ENCODE peak calls at places on chromosomes 3 and 15, in ten cellular contexts. K, S, N, L, X, W, R, A, F and V are unnamed samples.

GRCh38 chr15:91484141-91484540 is 369.4 kb upstream of the SLCO3A1 start:
- DNase-seq in K (no peak), S (no peak), N (no peak), L (no peak), X (no peak), W (no peak), R (no peak), A (no peak), F (no peak), V (no peak)

GRCh38 chr3:185823280-185824044 is 1.4 kb downstream of the IGF2BP2 start:
- DNase-seq in K (no peak), S (peak; percentile 72), N (peak; percentile 19), L (peak; percentile 40), X (peak; percentile 70), W (peak; percentile 54), R (no peak), A (no peak), F (peak; percentile 69), V (no peak)

GRCh38 chr3:21795152-21795837 is 44.3 kb upstream of the ZNF385D start:
- DNase-seq in K (no peak), S (peak; percentile 26), N (no peak), L (no peak), X (peak; percentile 11), W (peak; percentile 29), R (no peak), A (no peak), F (no peak), V (no peak)

GRCh38 chr15:35992791-35993190 is 446.8 kb upstream of the DPH6 start:
- DNase-seq in K (no peak), S (no peak), N (no peak), L (no peak), X (no peak), W (no peak), R (no peak), A (no peak), F (no peak), V (no peak)

GRCh38 chr15:39115379-39116057 is 465.4 kb upstream of the THBS1 start:
- DNase-seq in K (no peak), S (peak; percentile 34), N (no peak), L (no peak), X (no peak), W (no peak), R (peak; percentile 60), A (no peak), F (no peak), V (no peak)

GRCh38 chr15:67280217-67280616 is 25.6 kb downstream of the IQCH start:
- DNase-seq in K (no peak), S (no peak), N (no peak), L (no peak), X (no peak), W (no peak), R (no peak), A (no peak), F (no peak), V (no peak)

GRCh38 chr3:58260261-58260731 is 22.7 kb downstream of the ABHD6 start:
- DNase-seq in K (peak; percentile 34), S (peak; percentile 89), N (no peak), L (peak; percentile 58), X (no peak), W (no peak), R (no peak), A (no peak), F (no peak), V (no peak)

GRCh38 chr15:65303687-65304392 is 637 bp upstream of the RNU5B-1 start:
- DNase-seq in K (no peak), S (peak; percentile 73), N (peak; percentile 51), L (peak; percentile 68), X (peak; percentile 36), W (peak; percentile 77), R (no peak), A (no peak), F (no peak), V (peak; percentile 26)

GRCh38 chr15:39332846-39333245 is 248.0 kb upstream of the THBS1 start:
- DNase-seq in K (no peak), S (no peak), N (no peak), L (no peak), X (no peak), W (no peak), R (no peak), A (no peak), F (no peak), V (no peak)

GRCh38 chr3:63364495-63364894 is 86.4 kb downstream of the SYNPR start:
- DNase-seq in K (peak; percentile 57), S (peak; percentile 18), N (no peak), L (peak; percentile 61), X (peak; percentile 19), W (no peak), R (no peak), A (no peak), F (no peak), V (no peak)

GRCh38 chr3:114974387-114974786 is 172.7 kb downstream of the ZBTB20 start:
- DNase-seq in K (no peak), S (no peak), N (no peak), L (no peak), X (no peak), W (no peak), R (no peak), A (no peak), F (no peak), V (no peak)

GRCh38 chr3:10444511-10444910 is 60.9 kb downstream of the ATP2B2 start:
- DNase-seq in K (no peak), S (no peak), N (no peak), L (no peak), X (no peak), W (no peak), R (no peak), A (no peak), F (no peak), V (peak; percentile 57)

GRCh38 chr3:46848271-46849097 is 14.8 kb downstream of the MYL3 start:
- DNase-seq in K (peak; percentile 53), S (peak; percentile 56), N (no peak), L (peak; percentile 48), X (peak; percentile 45), W (no peak), R (no peak), A (no peak), F (no peak), V (peak; percentile 59)

GRCh38 chr3:9902372-9903237 is at the start of gene IL17RE:
- DNase-seq in K (no peak), S (peak; percentile 59), N (no peak), L (no peak), X (no peak), W (peak; percentile 43), R (no peak), A (no peak), F (peak; percentile 76), V (no peak)

GRCh38 chr3:197615430-197615829 is 59.7 kb upstream of the BDH1 start:
- DNase-seq in K (no peak), S (no peak), N (no peak), L (peak; percentile 15), X (no peak), W (no peak), R (no peak), A (no peak), F (no peak), V (no peak)

GRCh38 chr3:54211097-54211496 is 88.7 kb downstream of the CACNA2D3 start:
- DNase-seq in K (no peak), S (no peak), N (peak; percentile 42), L (no peak), X (no peak), W (peak; percentile 30), R (no peak), A (no peak), F (no peak), V (no peak)

GRCh38 chr3:147921044-147921443 is 511.9 kb downstream of the ZIC1 start:
- DNase-seq in K (peak; percentile 53), S (peak; percentile 37), N (no peak), L (peak; percentile 71), X (no peak), W (no peak), R (no peak), A (no peak), F (no peak), V (no peak)

GRCh38 chr3:165355316-165355715 is 159.1 kb upstream of the SLITRK3 start:
- DNase-seq in K (no peak), S (no peak), N (no peak), L (no peak), X (no peak), W (no peak), R (no peak), A (no peak), F (no peak), V (no peak)

GRCh38 chr15:33068531-33068990 is 126.0 kb downstream of the FMN1 start:
- DNase-seq in K (no peak), S (peak; percentile 64), N (peak; percentile 32), L (peak; percentile 59), X (peak; percentile 4), W (peak; percentile 80), R (no peak), A (peak; percentile 57), F (peak; percentile 89), V (no peak)

GRCh38 chr15:40893019-40893723 is 1.1 kb upstream of the VPS18 start:
- DNase-seq in K (no peak), S (no peak), N (no peak), L (no peak), X (no peak), W (no peak), R (no peak), A (no peak), F (no peak), V (no peak)